ENCODE peak calls at places on chromosomes 16 and 17, in eight cellular contexts. F, I, S, X, G, P, L and T are unnamed samples.

GRCh38 chr17:57136355-57136754 is 51.3 kb downstream of the AKAP1 start:
- DNase-seq in X (no peak), P (no peak), S (no peak), G (no peak), F (no peak), I (no peak), L (peak), T (no peak)

GRCh38 chr17:76528528-76529223 is 8.8 kb downstream of the CYGB start:
- DNase-seq in P (no peak), G (no peak), F (peak), I (peak), L (no peak), S (no peak), X (peak), T (no peak)

GRCh38 chr17:47733047-47733413 is at the start of gene TBX21:
- DNase-seq in F (no peak), P (peak), L (peak), I (peak), G (peak), X (peak), S (peak), T (peak)

GRCh38 chr16:82368041-82368440 is 198.0 kb upstream of the MPHOSPH6 start:
- DNase-seq in F (peak), S (peak), G (no peak), I (peak), L (peak), X (no peak), P (peak), T (peak)

GRCh38 chr17:59027750-59028149 is 78.9 kb downstream of the TRIM37 start:
- DNase-seq in G (peak), L (no peak), F (no peak), X (no peak), P (no peak), I (no peak), S (no peak), T (no peak)

GRCh38 chr17:81556175-81556691 is 4.1 kb upstream of the FAAP100 start:
- DNase-seq in S (no peak), X (peak), P (peak), G (no peak), F (peak), L (no peak), I (no peak), T (no peak)

GRCh38 chr16:27679899-27680298 is 130.0 kb downstream of the KATNIP start:
- DNase-seq in P (no peak), G (no peak), F (no peak), X (no peak), I (no peak), L (no peak), S (no peak), T (no peak)

GRCh38 chr16:64215730-64216129 is 906.1 kb downstream of the CDH11 start:
- DNase-seq in G (no peak), L (no peak), S (no peak), F (no peak), X (no peak), I (no peak), P (no peak), T (no peak)

GRCh38 chr16:11234884-11235702 is 20.9 kb downstream of the SOCS1 start:
- DNase-seq in L (no peak), X (no peak), S (no peak), P (no peak), G (no peak), I (no peak), F (peak), T (no peak)

GRCh38 chr17:47223007-47223406 is 13.9 kb downstream of the MYL4 start:
- DNase-seq in L (no peak), F (no peak), P (no peak), X (no peak), I (no peak), S (peak), G (no peak), T (no peak)

GRCh38 chr17:67420994-67421393 is 43.9 kb downstream of the PITPNC1 start:
- DNase-seq in S (no peak), L (no peak), I (no peak), G (no peak), P (peak), X (no peak), F (no peak), T (peak)

GRCh38 chr17:50560185-50560824 is at the start of gene CACNA1G:
- DNase-seq in G (peak), L (peak), F (peak), P (peak), S (peak), X (peak), I (peak), T (peak)
- TF ChIP-seq CTCF in G (no peak), L (no peak), F (no peak), P (no peak), S (no peak), X (no peak), I (peak), T (no peak)

GRCh38 chr16:66741131-66741900 is 10.1 kb downstream of the DYNC1LI2 start:
- DNase-seq in F (peak), S (peak), G (no peak), X (peak), P (peak), I (peak), L (no peak), T (peak)
- H3K9ac ChIP-seq in F (no peak), S (peak), G (no peak), X (no peak), P (peak), I (peak), L (peak), T (peak)

GRCh38 chr17:63692195-63692816 is 7.6 kb downstream of the LIMD2 start:
- DNase-seq in G (no peak), I (no peak), X (no peak), S (no peak), P (no peak), L (no peak), F (no peak), T (no peak)
- TF ChIP-seq CTCF in G (no peak), I (no peak), X (no peak), S (no peak), P (no peak), L (no peak), F (no peak), T (no peak)

DNA sequence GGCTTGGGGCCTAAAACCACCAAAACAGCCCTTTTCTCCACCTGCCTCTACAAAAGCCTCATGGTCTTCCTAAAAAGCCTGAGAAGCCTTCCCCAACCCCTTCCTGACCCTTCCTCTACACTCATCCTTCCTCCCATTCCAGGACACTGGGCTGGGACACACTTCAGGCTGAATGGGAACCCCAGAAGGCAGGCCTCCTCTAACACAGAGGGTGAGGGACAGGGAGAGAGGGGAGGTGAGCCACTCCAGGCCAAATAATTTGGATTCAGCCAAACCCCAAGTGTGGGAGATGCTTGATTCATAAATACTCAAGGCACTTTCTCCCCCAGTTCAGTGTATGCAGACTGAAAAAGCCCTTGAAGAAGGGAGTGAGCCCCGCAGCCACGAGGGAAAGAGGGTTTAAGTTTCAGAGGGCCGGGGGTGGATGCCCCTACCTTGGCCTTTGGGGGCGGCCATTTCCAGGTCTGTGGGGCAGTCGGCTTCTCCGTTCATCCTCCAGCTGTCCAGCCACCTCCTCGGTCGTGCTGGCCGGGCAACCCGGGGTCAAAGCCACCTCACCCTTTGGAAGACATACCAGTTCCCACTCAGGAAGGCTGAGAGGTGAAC is 1.6 kb downstream of the UBTF start:
- DNase-seq in P (no peak), L (no peak), S (no peak), I (no peak), X (peak), G (peak), F (no peak), T (no peak)
- H3K9ac ChIP-seq in P (peak), L (no peak), S (peak), I (peak), X (peak), G (peak), F (peak), T (peak)